ENCODE peak calls at places on chromosomes 12 and 14, in seven cellular contexts. Y is hippocampal formation, S is cardiac fibroblast, D is GM20000, B is frontal cortex, L is stomach, G is ovary. J is an unnamed sample.

GRCh38 chr12:108832730-108833354 is 24.5 kb downstream of the SSH1 start:
- DNase-seq in Y (no peak), S (peak; percentile 95), D (no peak), B (no peak), L (no peak), G (no peak), J (peak; percentile 76)

GRCh38 chr12:130439250-130439649 is 101.6 kb downstream of the PIWIL1 start:
- DNase-seq in Y (no peak), S (no peak), D (no peak), B (no peak), L (no peak), G (no peak), J (no peak)

GRCh38 chr14:55129086-55129427 is at the start of gene LGALS3:
- DNase-seq in Y (no peak), S (peak; percentile 84), D (peak; percentile 92), B (peak; percentile 67), L (peak; percentile 87), G (peak; percentile 80), J (no peak)

GRCh38 chr12:1443421-1444141 is 150.8 kb downstream of the FBXL14 start:
- DNase-seq in Y (no peak), S (peak; percentile 46), D (no peak), B (no peak), L (no peak), G (no peak), J (peak; percentile 82)

GRCh38 chr14:104559769-104560585 is 19.6 kb upstream of the C14orf180 start:
- DNase-seq in Y (no peak), S (no peak), D (no peak), B (no peak), L (no peak), G (no peak), J (no peak)

GRCh38 chr14:31159682-31160296 is 47.8 kb downstream of the HECTD1 start:
- DNase-seq in Y (no peak), S (peak; percentile 3), D (no peak), B (no peak), L (no peak), G (peak; percentile 56), J (no peak)

GRCh38 chr14:99724939-99725773 is 41.1 kb downstream of the CYP46A1 start:
- DNase-seq in Y (no peak), S (no peak), D (no peak), B (no peak), L (no peak), G (no peak), J (no peak)

GRCh38 chr14:70317091-70317968 is 42.2 kb downstream of the COX16 start:
- DNase-seq in Y (no peak), S (no peak), D (no peak), B (no peak), L (no peak), G (no peak), J (no peak)

GRCh38 chr12:1131811-1132224 is 140.8 kb downstream of the ERC1 start:
- DNase-seq in Y (peak; percentile 13), S (no peak), D (no peak), B (no peak), L (peak; percentile 40), G (no peak), J (no peak)

GRCh38 chr12:52912711-52913423 is 8.0 kb upstream of the KRT8 start:
- DNase-seq in Y (no peak), S (no peak), D (no peak), B (no peak), L (peak; percentile 69), G (no peak), J (no peak)

GRCh38 chr12:113185180-113186032 is at the start of the genes DDX54 and RITA1:
- DNase-seq in Y (peak; percentile 74), S (peak; percentile 83), D (peak; percentile 86), B (peak; percentile 84), L (peak; percentile 86), G (peak; percentile 82), J (no peak)

GRCh38 chr14:99648385-99648784 is 3.5 kb downstream of the HHIPL1 start:
- DNase-seq in Y (no peak), S (no peak), D (no peak), B (no peak), L (no peak), G (no peak), J (no peak)

GRCh38 chr14:56145965-56146364 is 27.8 kb downstream of the PELI2 start:
- DNase-seq in Y (no peak), S (peak; percentile 69), D (no peak), B (no peak), L (no peak), G (no peak), J (peak; percentile 56)

GRCh38 chr12:114669501-114670256 is 14.3 kb downstream of the TBX3 start:
- DNase-seq in Y (no peak), S (no peak), D (no peak), B (peak; percentile 22), L (no peak), G (peak; percentile 49), J (no peak)

GRCh38 chr14:21940887-21941855 is 267.6 kb upstream of the OR4E1 start:
- DNase-seq in Y (no peak), S (peak; percentile 0), D (no peak), B (no peak), L (no peak), G (no peak), J (no peak)

GRCh38 chr12:51869931-51870330 is 18.0 kb upstream of the ANKRD33 start:
- DNase-seq in Y (no peak), S (no peak), D (no peak), B (no peak), L (no peak), G (no peak), J (no peak)